ENCODE peak calls at places on chromosomes 4 and X, in four cellular contexts. One of them, this sample, is unnamed.

GRCh38 chr4:88159137-88159725 is 792 bp upstream of the ABCG2 start:
- DNase-seq in NCI-H82: no peak
- DNase-seq in HCT116: peak; percentile 36
- DNase-seq in NCI-H2081: peak; percentile 2
- DNase-seq in this sample: no peak

GRCh38 chr4:176435891-176436499 is 116.2 kb downstream of the SPCS3 start:
- DNase-seq in HCT116: no peak
- DNase-seq in NCI-H82: no peak
- DNase-seq in NCI-H2081: no peak
- DNase-seq in this sample: no peak

GRCh38 chr4:120353235-120353634 is 286.6 kb upstream of the MAD2L1 start:
- DNase-seq in NCI-H82: no peak
- DNase-seq in HCT116: no peak
- DNase-seq in NCI-H2081: no peak
- DNase-seq in this sample: no peak

GRCh38 chr4:137651128-137651527 is 118.8 kb upstream of the PCDH18 start:
- DNase-seq in NCI-H2081: no peak
- DNase-seq in HCT116: no peak
- DNase-seq in NCI-H82: no peak
- DNase-seq in this sample: no peak

GRCh38 chrX:39903343-39903742 is 194.4 kb downstream of the BCOR start:
- DNase-seq in HCT116: no peak
- DNase-seq in NCI-H82: no peak
- DNase-seq in NCI-H2081: no peak
- DNase-seq in this sample: no peak

GRCh38 chr4:74374561-74375327 is 9.8 kb downstream of the EREG start:
- DNase-seq in NCI-H82: no peak
- DNase-seq in NCI-H2081: no peak
- DNase-seq in HCT116: peak; percentile 89
- DNase-seq in this sample: no peak

GRCh38 chr4:53497446-53498069 is 93.7 kb downstream of the LNX1 start:
- DNase-seq in NCI-H82: no peak
- DNase-seq in NCI-H2081: no peak
- DNase-seq in HCT116: no peak
- DNase-seq in this sample: no peak

GRCh38 chr4:76420901-76421581 is at the start of gene CCDC158:
- DNase-seq in NCI-H2081: no peak
- DNase-seq in NCI-H82: no peak
- DNase-seq in HCT116: no peak
- DNase-seq in this sample: no peak

GRCh38 chr4:99655315-99656081 is 2.1 kb downstream of the C4orf54 start:
- DNase-seq in NCI-H82: no peak
- DNase-seq in HCT116: no peak
- DNase-seq in NCI-H2081: peak; percentile 48
- DNase-seq in this sample: no peak

GRCh38 chr4:145420595-145421214 is 60.9 kb upstream of the SMAD1 start:
- DNase-seq in NCI-H2081: no peak
- DNase-seq in HCT116: no peak
- DNase-seq in NCI-H82: no peak
- DNase-seq in this sample: no peak

GRCh38 chr4:114384629-114385028 is 214.0 kb upstream of the UGT8 start:
- DNase-seq in NCI-H82: peak; percentile 16
- DNase-seq in HCT116: peak; percentile 53
- DNase-seq in NCI-H2081: peak; percentile 8
- DNase-seq in this sample: no peak

GRCh38 chr4:52657630-52658501 is 1.2 kb downstream of the USP46 start:
- DNase-seq in HCT116: peak; percentile 6
- DNase-seq in NCI-H2081: no peak
- DNase-seq in NCI-H82: peak; percentile 24
- DNase-seq in this sample: no peak

This sample was measured in activated T-helper 1 cell treated with Interleukin-2 at 50 U/mL for 16 hours.